ENCODE peak calls at places on chromosomes 3 and 15, in five cellular contexts. J is GM23338; R is uterus; T is tibial nerve; E is CD8-positive, alpha-beta memory T cell. K is an unnamed sample. For H3K4me1, the result is how much of the 10 kb centered on the place peaks cover.

GRCh38 chr3:187669675-187670504 is at the start of gene SST:
- DNase-seq in E (no peak), R (peak), T (no peak), J (peak), K (no peak)

GRCh38 chr3:167870201-167870600 is 134.7 kb downstream of the SERPINI1 start:
- DNase-seq in J (no peak), T (no peak), E (no peak), R (no peak), K (no peak)

GRCh38 chr15:47725924-47726323 is 8.6 kb downstream of the SEMA6D start:
- DNase-seq in E (no peak), T (no peak), R (no peak), J (no peak), K (no peak)

GRCh38 chr3:55454611-55455010 is 32.5 kb downstream of the WNT5A start:
- DNase-seq in R (no peak), T (no peak), E (no peak), J (no peak), K (no peak)

GRCh38 chr3:101950510-101950909 is 101.2 kb downstream of the NFKBIZ start:
- DNase-seq in T (no peak), R (no peak), E (no peak), J (no peak), K (no peak)

GRCh38 chr3:144270100-144270499 is 298.5 kb downstream of the DIPK2A start:
- DNase-seq in T (peak), E (no peak), J (no peak), R (no peak), K (no peak)

GRCh38 chr3:178841011-178841410 is 230.6 kb downstream of the ZMAT3 start:
- DNase-seq in J (no peak), R (no peak), E (no peak), T (no peak), K (no peak)

GRCh38 chr15:90479656-90480055 is 50.1 kb upstream of the CRTC3 start:
- DNase-seq in T (peak), E (no peak), R (no peak), J (no peak), K (no peak)

GRCh38 chr3:156795890-156796451 is 30.2 kb upstream of the LEKR1 start:
- DNase-seq in J (no peak), R (no peak), E (no peak), T (no peak), K (no peak)

GRCh38 chr3:14524920-14525660 is 15.1 kb downstream of the GRIP2 start:
- DNase-seq in R (peak), E (no peak), T (no peak), J (no peak), K (no peak)

GRCh38 chr3:52405601-52406115 is 39.2 kb downstream of the SEMA3G start:
- DNase-seq in R (no peak), E (no peak), J (no peak), T (no peak), K (no peak)

GRCh38 chr3:110074095-110074494 is 736.7 kb upstream of the DPPA4 start:
- DNase-seq in T (no peak), J (no peak), E (no peak), R (no peak), K (no peak)

GRCh38 chr3:122679467-122680291 is 960 bp upstream of the PARP14 start:
- DNase-seq in E (peak), T (peak), J (peak), R (peak), K (peak)

GRCh38 chr3:62371735-62372591 is 1.4 kb downstream of the FEZF2 start:
- DNase-seq in E (no peak), J (peak), R (no peak), T (no peak), K (no peak)

GRCh38 chr3:37147676-37148075 is 26.7 kb downstream of the LRRFIP2 start:
- DNase-seq in R (no peak), T (no peak), J (no peak), E (no peak), K (no peak)

GRCh38 chr3:146154316-146154715 is 6.7 kb downstream of the PLOD2 start:
- DNase-seq in E (no peak), J (no peak), T (no peak), R (no peak), K (no peak)

GRCh38 chr15:48358681-48359152 is 27.5 kb downstream of the DUT start:
- DNase-seq in E (no peak), R (no peak), T (peak), J (no peak), K (no peak)

GRCh38 chr3:152556731-152557254 is 278.1 kb upstream of the P2RY1 start:
- DNase-seq in E (no peak), J (no peak), T (peak), R (no peak), K (no peak)

GRCh38 chr3:39408493-39409372 is 2.2 kb downstream of the RPSA start:
- DNase-seq in R (no peak), T (no peak), J (no peak), E (peak), K (no peak)

GRCh38 chr3:187750513-187751123 is 5.3 kb upstream of the BCL6 start:
- DNase-seq in J (peak), E (no peak), T (no peak), R (no peak), K (peak)

GRCh38 chr3:71504250-71505036 is 79.1 kb downstream of the FOXP1 start:
- DNase-seq in T (no peak), R (no peak), E (no peak), J (no peak), K (no peak)

GRCh38 chr3:105883798-105884377 is 15.1 kb upstream of the CBLB start:
- DNase-seq in R (no peak), E (no peak), J (no peak), T (no peak), K (no peak)

GRCh38 chr3:61381745-61382392 is 130.6 kb upstream of the FHIT start:
- DNase-seq in E (no peak), J (peak), T (no peak), R (no peak), K (peak)

GRCh38 chr3:41350441-41350840 is 151.1 kb downstream of the CTNNB1 start:
- DNase-seq in E (no peak), J (no peak), R (no peak), T (no peak), K (no peak)

GRCh38 chr15:40917585-40917984 is 11.6 kb upstream of the DLL4 start:
- DNase-seq in R (no peak), J (peak), T (no peak), E (no peak), K (no peak)

GRCh38 chr3:53350652-53351051 is 3.3 kb upstream of the DCP1A start:
- DNase-seq in R (no peak), T (no peak), J (peak), E (no peak), K (no peak)

GRCh38 chr3:127760361-127760760 is 62.0 kb downstream of the MGLL start:
- DNase-seq in R (no peak), E (no peak), J (no peak), T (no peak), K (no peak)

GRCh38 chr15:100020181-100020580 is 286.9 kb upstream of the LYSMD4 start:
- DNase-seq in E (no peak), J (peak), T (no peak), R (no peak), K (no peak)

GRCh38 chr15:61685971-61686370 is 374.3 kb downstream of the VPS13C start:
- DNase-seq in E (no peak), R (no peak), T (no peak), J (no peak), K (no peak)

GRCh38 chr3:12370758-12371157 is 81.9 kb downstream of the PPARG start:
- DNase-seq in E (no peak), R (no peak), T (no peak), J (peak), K (no peak)

GRCh38 chr3:167406876-167407492 is 26.9 kb upstream of the ZBBX start:
- DNase-seq in E (no peak), J (peak), R (no peak), T (no peak), K (no peak)

GRCh38 chr15:59062985-59063384 is 42.0 kb upstream of the CCNB2 start:
- DNase-seq in T (no peak), R (no peak), J (no peak), E (no peak), K (no peak)

GRCh38 chr3:171774516-171774915 is 35.8 kb downstream of the PLD1 start:
- DNase-seq in R (no peak), J (no peak), E (no peak), T (no peak), K (no peak)

GRCh38 chr3:139241783-139242182 is 102.0 kb upstream of the MRPS22 start:
- DNase-seq in R (no peak), T (no peak), J (no peak), E (no peak), K (no peak)

GRCh38 chr3:175020101-175020500 is 161.0 kb downstream of the NAALADL2 start:
- DNase-seq in T (no peak), R (no peak), E (no peak), J (no peak), K (no peak)

GRCh38 chr15:66741646-66742045 is 39.6 kb downstream of the SMAD6 start:
- DNase-seq in T (no peak), E (no peak), J (no peak), R (no peak), K (no peak)

GRCh38 chr3:122390665-122391064 is 6.7 kb downstream of the FAM162A start:
- DNase-seq in T (no peak), J (no peak), E (no peak), R (no peak), K (no peak)

GRCh38 chr3:42853056-42853455 is 22.6 kb downstream of the CYP8B1 start:
- DNase-seq in R (no peak), T (no peak), J (no peak), E (no peak), K (no peak)
- H3K27ac ChIP-seq in R (no peak), T (peak), J (no peak), E (no peak), K (no peak)

GRCh38 chr15:89356634-89357298 is 22.1 kb upstream of the POLG start:
- DNase-seq in R (no peak), J (peak), E (no peak), T (no peak), K (no peak)

GRCh38 chr15:89358435-89358754 is 23.8 kb upstream of the POLG start:
- DNase-seq in E (no peak), T (no peak), J (peak), R (no peak), K (no peak)

GRCh38 chr15:89359471-89360293 is 25.1 kb upstream of the POLG start:
- DNase-seq in R (no peak), T (no peak), E (no peak), J (peak), K (no peak)

GRCh38 chr15:89360294-89360971 is 25.8 kb upstream of the POLG start:
- DNase-seq in E (no peak), T (no peak), R (no peak), J (peak), K (no peak)

GRCh38 chr15:89358755-89359439 is 24.3 kb upstream of the POLG start:
- DNase-seq in T (peak), J (peak), E (peak), R (peak), K (peak)
- H3K4me1 ChIP-seq in T (under half), J (under half), E (under half), R (under half), K (under half)

DNA sequence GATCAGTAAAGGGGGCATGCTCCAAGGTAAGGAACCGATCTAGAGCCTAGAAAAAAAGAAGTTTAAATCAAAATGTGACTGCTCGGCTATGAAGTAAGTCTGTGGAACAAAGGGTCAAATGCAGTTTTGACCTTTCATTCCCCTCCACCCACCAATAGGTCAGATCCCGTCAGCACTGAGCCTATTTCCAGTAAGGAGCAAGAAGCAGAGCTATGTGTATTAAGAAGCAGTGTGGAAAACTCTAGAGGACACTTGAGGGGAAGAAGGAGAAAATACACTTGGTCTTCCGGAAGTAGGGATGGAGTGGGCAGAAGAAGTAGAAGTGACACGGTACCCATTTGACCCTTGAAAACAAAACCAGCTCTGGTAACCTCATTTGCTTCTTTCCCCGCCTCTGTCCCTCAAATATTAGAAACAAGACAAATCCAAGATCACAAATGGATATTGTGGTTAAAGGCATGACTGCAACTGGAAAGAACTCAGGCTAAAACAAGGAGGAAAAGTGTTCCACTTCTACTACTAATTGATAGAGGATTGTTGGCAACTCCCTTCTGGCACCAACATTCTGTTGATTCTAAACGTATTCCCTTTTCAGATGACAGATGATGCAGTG is 888.3 kb upstream of the NR2F2 start:
- DNase-seq in R (no peak), E (no peak), T (no peak), J (no peak), K (no peak)
- H3K27ac ChIP-seq in R (peak), E (no peak), T (peak), J (no peak), K (no peak)

GRCh38 chr15:92902723-92903587 is 2.8 kb downstream of the CHD2 start:
- DNase-seq in E (no peak), T (no peak), R (no peak), J (no peak), K (no peak)

GRCh38 chr15:92903588-92903955 is 3.4 kb downstream of the CHD2 start:
- DNase-seq in T (no peak), R (no peak), E (no peak), J (no peak), K (no peak)

GRCh38 chr15:92900712-92901052 is 558 bp downstream of the CHD2 start:
- DNase-seq in E (no peak), J (no peak), T (no peak), R (no peak), K (no peak)

GRCh38 chr15:92901053-92901761 is 1.1 kb downstream of the CHD2 start:
- DNase-seq in R (no peak), T (no peak), J (no peak), E (no peak), K (no peak)

GRCh38 chr15:92902020-92902419 is 1.9 kb downstream of the CHD2 start:
- DNase-seq in J (no peak), R (no peak), T (no peak), E (no peak), K (no peak)
- H3K4me1 ChIP-seq in J (under half), R (under half), T (under half), E (half or more), K (under half)

GRCh38 chr3:112531358-112531781 is 30.4 kb downstream of the ATG3 start:
- DNase-seq in J (peak), T (no peak), E (no peak), R (no peak), K (no peak)

DNA sequence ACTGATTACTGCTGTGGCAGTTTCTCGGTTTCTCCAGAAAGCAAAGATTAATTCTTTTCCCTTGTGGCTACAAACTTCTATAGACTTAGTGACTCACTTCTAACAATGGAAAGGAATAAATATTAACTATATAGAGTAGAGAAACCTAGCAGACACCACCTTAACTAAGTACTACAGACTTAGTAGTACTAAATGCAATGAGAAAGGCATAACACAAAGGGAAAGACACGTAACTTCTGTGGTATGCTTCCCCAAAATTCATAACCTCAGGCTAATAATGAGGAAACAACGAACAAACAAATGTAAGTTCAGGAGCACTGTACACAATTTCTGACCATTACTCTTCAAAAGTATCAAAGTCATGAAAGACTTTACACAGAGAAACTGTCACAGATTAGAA is 31.2 kb downstream of the ATG3 start:
- DNase-seq in E (no peak), T (no peak), R (no peak), J (no peak), K (no peak)
- H3K27ac ChIP-seq in E (no peak), T (no peak), R (no peak), J (no peak), K (no peak)

GRCh38 chr3:108102420-108103039 is 11.7 kb upstream of the CD47 start:
- DNase-seq in T (no peak), J (no peak), E (no peak), R (no peak), K (no peak)
- H3K4me1 ChIP-seq in T (under half), J (under half), E (under half), R (under half), K (under half)

GRCh38 chr3:184563941-184564684 is 2.5 kb downstream of the EPHB3 start:
- DNase-seq in J (no peak), E (no peak), T (no peak), R (no peak), K (no peak)
- H3K27ac ChIP-seq in J (no peak), E (no peak), T (peak), R (peak), K (no peak)

DNA sequence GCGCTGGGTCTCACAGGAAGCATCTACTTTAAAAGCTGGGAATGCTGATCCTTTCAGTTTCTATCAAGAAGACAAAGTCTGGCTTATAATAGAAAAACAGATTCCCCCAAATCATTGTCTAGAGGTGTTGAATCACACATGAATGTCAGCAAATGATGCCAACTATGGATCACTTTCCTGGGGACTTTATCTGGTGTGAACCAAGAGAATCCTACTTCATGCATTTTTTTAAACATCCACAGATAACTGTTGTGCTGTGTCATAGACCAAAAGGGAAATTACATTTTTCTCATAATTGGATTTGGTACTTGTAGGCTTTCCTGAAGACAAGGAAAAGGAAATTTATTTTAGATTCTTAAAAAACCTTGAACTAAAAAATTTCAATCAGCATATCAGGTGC is 132.7 kb downstream of the CD47 start:
- DNase-seq in R (no peak), E (no peak), J (no peak), T (no peak), K (no peak)
- H3K4me1 ChIP-seq in R (under half), E (under half), J (under half), T (under half), K (under half)

GRCh38 chr15:36612063-36612788 is 32.8 kb downstream of the CDIN1 start:
- DNase-seq in J (no peak), R (no peak), E (no peak), T (no peak), K (no peak)
- H3K27ac ChIP-seq in J (no peak), R (no peak), E (no peak), T (no peak), K (no peak)

GRCh38 chr15:63968700-63969099 is 77.6 kb downstream of the DAPK2 start:
- DNase-seq in T (no peak), J (no peak), R (no peak), E (no peak), K (no peak)

GRCh38 chr15:63968122-63968524 is 78.2 kb downstream of the DAPK2 start:
- DNase-seq in J (no peak), R (no peak), T (no peak), E (no peak), K (no peak)

GRCh38 chr15:63970723-63971426 is 75.4 kb downstream of the DAPK2 start:
- DNase-seq in T (no peak), R (no peak), J (no peak), E (no peak), K (no peak)

GRCh38 chr15:63971427-63971805 is 74.9 kb downstream of the DAPK2 start:
- DNase-seq in T (no peak), E (peak), J (no peak), R (no peak), K (no peak)

DNA sequence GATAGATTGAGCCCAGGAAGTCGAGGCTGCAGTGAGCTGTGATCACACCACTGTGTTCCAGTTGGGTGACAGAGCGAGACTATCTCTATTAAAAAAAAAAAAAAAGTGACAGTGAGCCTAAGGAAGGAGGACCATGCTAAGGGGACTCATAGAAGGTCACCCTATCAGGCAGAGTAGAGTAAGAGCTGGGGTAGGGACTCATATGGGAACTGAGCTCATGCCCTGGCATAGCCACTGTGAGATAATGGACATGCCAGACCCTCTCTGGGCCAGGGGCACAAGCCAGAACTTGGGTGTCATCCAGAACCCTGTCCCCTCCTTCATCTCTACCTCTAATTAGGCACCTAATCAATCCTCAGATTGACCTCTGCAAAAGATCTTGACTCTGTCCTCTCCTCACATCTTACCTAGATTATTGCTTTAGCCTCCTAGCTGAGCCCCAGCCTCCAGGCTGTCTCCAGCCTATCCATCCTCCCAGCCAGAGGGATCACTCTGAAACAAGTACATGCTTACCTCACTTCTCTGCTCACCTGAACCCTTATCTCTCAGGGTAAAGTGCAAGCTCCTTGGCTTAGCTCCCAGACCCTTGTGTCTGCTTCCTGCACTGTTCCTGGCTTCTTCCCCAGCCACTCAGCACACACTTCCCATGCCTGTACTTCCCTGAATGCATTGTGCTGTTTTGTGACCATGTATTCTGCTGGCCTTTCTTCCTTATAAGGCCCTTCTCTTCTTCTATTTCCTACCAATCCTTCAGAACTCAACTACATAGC is 76.4 kb downstream of the DAPK2 start:
- DNase-seq in T (no peak), E (no peak), J (no peak), R (no peak), K (no peak)
- H3K4me1 ChIP-seq in T (under half), E (under half), J (under half), R (under half), K (under half)

K was measured in naive thymus-derived CD4-positive, alpha-beta T cell.